ENCODE peak calls at places on chromosomes 3 and 15, in four cellular contexts. One of them, this sample, is unnamed.

GRCh38 chr15:101173233-101174119 is 78.4 kb downstream of the CHSY1 start:
- DNase-seq in AG10803: no peak
- DNase-seq in left ventricle myocardium inferior: no peak
- DNase-seq in brain microvascular endothelial cell: no peak
- DNase-seq in this sample: no peak

GRCh38 chr3:15941958-15942357 is 144.2 kb upstream of the ANKRD28 start:
- DNase-seq in AG10803: peak; percentile 30
- DNase-seq in left ventricle myocardium inferior: no peak
- DNase-seq in brain microvascular endothelial cell: no peak
- DNase-seq in this sample: no peak

GRCh38 chr3:139388961-139389551 is 391 bp downstream of the COPB2 start:
- DNase-seq in AG10803: no peak
- DNase-seq in left ventricle myocardium inferior: no peak
- DNase-seq in brain microvascular endothelial cell: no peak
- DNase-seq in this sample: no peak

GRCh38 chr15:33022629-33023028 is 171.9 kb downstream of the FMN1 start:
- DNase-seq in AG10803: peak; percentile 74
- DNase-seq in left ventricle myocardium inferior: peak; percentile 83
- DNase-seq in brain microvascular endothelial cell: peak; percentile 59
- DNase-seq in this sample: no peak

GRCh38 chr3:114627760-114628159 is 333.9 kb downstream of the TIGIT start:
- DNase-seq in AG10803: peak; percentile 83
- DNase-seq in left ventricle myocardium inferior: peak; percentile 31
- DNase-seq in brain microvascular endothelial cell: no peak
- DNase-seq in this sample: no peak

GRCh38 chr3:23663661-23664186 is 142.0 kb upstream of the UBE2E1 start:
- DNase-seq in AG10803: no peak
- DNase-seq in left ventricle myocardium inferior: no peak
- DNase-seq in brain microvascular endothelial cell: no peak
- DNase-seq in this sample: no peak

GRCh38 chr15:25545017-25545416 is 106.2 kb upstream of the UBE3A start:
- DNase-seq in AG10803: peak; percentile 34
- DNase-seq in left ventricle myocardium inferior: no peak
- DNase-seq in brain microvascular endothelial cell: no peak
- DNase-seq in this sample: peak; percentile 37

GRCh38 chr3:187072102-187072501 is 67.2 kb downstream of the RPL39L start:
- DNase-seq in AG10803: no peak
- DNase-seq in left ventricle myocardium inferior: no peak
- DNase-seq in brain microvascular endothelial cell: no peak
- DNase-seq in this sample: no peak

GRCh38 chr3:69811452-69812401 is 72.5 kb downstream of the MITF start:
- DNase-seq in AG10803: no peak
- DNase-seq in left ventricle myocardium inferior: no peak
- DNase-seq in brain microvascular endothelial cell: no peak
- DNase-seq in this sample: no peak

GRCh38 chr3:113261996-113262665 is 50.8 kb downstream of the BOC start:
- DNase-seq in AG10803: peak; percentile 88
- DNase-seq in left ventricle myocardium inferior: no peak
- DNase-seq in brain microvascular endothelial cell: no peak
- DNase-seq in this sample: no peak

GRCh38 chr3:190210608-190211007 is 89.9 kb upstream of the P3H2 start:
- DNase-seq in AG10803: no peak
- DNase-seq in left ventricle myocardium inferior: no peak
- DNase-seq in brain microvascular endothelial cell: no peak
- DNase-seq in this sample: no peak

GRCh38 chr3:36496734-36497133 is 116.4 kb downstream of the STAC start:
- DNase-seq in AG10803: peak; percentile 95
- DNase-seq in left ventricle myocardium inferior: no peak
- DNase-seq in brain microvascular endothelial cell: no peak
- DNase-seq in this sample: peak; percentile 16

GRCh38 chr15:37789392-37789776 is 145.1 kb upstream of the TMCO5A start:
- DNase-seq in AG10803: no peak
- DNase-seq in left ventricle myocardium inferior: no peak
- DNase-seq in brain microvascular endothelial cell: no peak
- DNase-seq in this sample: no peak

GRCh38 chr15:45719490-45719889 is 84.7 kb downstream of the SQOR start:
- DNase-seq in AG10803: no peak
- DNase-seq in left ventricle myocardium inferior: no peak
- DNase-seq in brain microvascular endothelial cell: peak; percentile 70
- DNase-seq in this sample: no peak

GRCh38 chr3:115930922-115931321 is 307.6 kb downstream of the GAP43 start:
- DNase-seq in AG10803: no peak
- DNase-seq in left ventricle myocardium inferior: no peak
- DNase-seq in brain microvascular endothelial cell: no peak
- DNase-seq in this sample: no peak

GRCh38 chr15:80549191-80549590 is 145.0 kb downstream of the ARNT2 start:
- DNase-seq in AG10803: peak; percentile 85
- DNase-seq in left ventricle myocardium inferior: no peak
- DNase-seq in brain microvascular endothelial cell: no peak
- DNase-seq in this sample: peak; percentile 13

GRCh38 chr3:142723665-142723967 is 218 bp upstream of the TRPC1 start:
- DNase-seq in AG10803: no peak
- DNase-seq in left ventricle myocardium inferior: no peak
- DNase-seq in brain microvascular endothelial cell: no peak
- DNase-seq in this sample: no peak

GRCh38 chr3:142726017-142726416 is 2.2 kb downstream of the TRPC1 start:
- DNase-seq in AG10803: no peak
- DNase-seq in left ventricle myocardium inferior: no peak
- DNase-seq in brain microvascular endothelial cell: no peak
- DNase-seq in this sample: no peak

GRCh38 chr3:142724682-142725351 is 983 bp downstream of the TRPC1 start:
- DNase-seq in AG10803: peak; percentile 23
- DNase-seq in left ventricle myocardium inferior: peak; percentile 39
- DNase-seq in brain microvascular endothelial cell: peak; percentile 5
- DNase-seq in this sample: no peak

GRCh38 chr3:142723968-142724681 is at the start of gene TRPC1:
- DNase-seq in AG10803: peak; percentile 81
- DNase-seq in left ventricle myocardium inferior: peak; percentile 72
- DNase-seq in brain microvascular endothelial cell: peak; percentile 58
- DNase-seq in this sample: no peak

DNA sequence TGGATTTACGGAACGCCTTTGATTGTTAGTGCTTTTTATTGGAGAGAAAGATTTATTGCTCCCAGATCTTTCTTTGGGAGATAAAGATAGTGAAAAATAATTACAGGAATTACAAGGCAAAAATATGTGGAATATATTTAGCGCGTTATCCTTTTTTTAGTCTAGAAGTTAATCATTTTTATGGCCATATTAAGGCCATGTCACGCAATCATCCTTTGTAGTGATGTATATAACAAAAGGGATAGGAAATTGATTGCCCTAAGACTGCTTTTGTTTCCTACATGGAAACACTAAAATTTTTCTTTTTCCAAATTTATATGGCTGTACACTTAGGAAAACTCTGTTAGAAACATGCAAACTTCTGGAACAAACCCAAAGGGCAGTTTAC is 1.5 kb downstream of the TRPC1 start:
- DNase-seq in AG10803: no peak
- DNase-seq in left ventricle myocardium inferior: no peak
- DNase-seq in brain microvascular endothelial cell: no peak
- DNase-seq in this sample: no peak
- H3K4me3 ChIP-seq in AG10803: peak overlapping the region; percentile 76
- H3K4me3 ChIP-seq in left ventricle myocardium inferior: peak overlapping the region; percentile 86
- H3K4me3 ChIP-seq in brain microvascular endothelial cell: peak overlapping the region; percentile 83
- H3K4me3 ChIP-seq in this sample: peak overlapping the region; percentile 65

GRCh38 chr15:92954578-92954977 is 54.5 kb downstream of the CHD2 start:
- DNase-seq in AG10803: no peak
- DNase-seq in left ventricle myocardium inferior: no peak
- DNase-seq in brain microvascular endothelial cell: no peak
- DNase-seq in this sample: no peak
- TF ChIP-seq CTCF in AG10803: peak; percentile 22
- TF ChIP-seq CTCF in left ventricle myocardium inferior: no peak
- TF ChIP-seq CTCF in brain microvascular endothelial cell: peak; percentile 57
- TF ChIP-seq CTCF in this sample: peak; percentile 41

GRCh38 chr3:170421147-170421641 is 2.5 kb downstream of the CLDN11 start:
- DNase-seq in AG10803: peak; percentile 51
- DNase-seq in left ventricle myocardium inferior: peak; percentile 21
- DNase-seq in brain microvascular endothelial cell: no peak
- DNase-seq in this sample: no peak
- H3K4me3 ChIP-seq in AG10803: peak overlapping the region; percentile 92
- H3K4me3 ChIP-seq in left ventricle myocardium inferior: peak overlapping the region; percentile 70
- H3K4me3 ChIP-seq in brain microvascular endothelial cell: peak overlapping the region; percentile 44
- H3K4me3 ChIP-seq in this sample: no peak overlapping the region

DNA sequence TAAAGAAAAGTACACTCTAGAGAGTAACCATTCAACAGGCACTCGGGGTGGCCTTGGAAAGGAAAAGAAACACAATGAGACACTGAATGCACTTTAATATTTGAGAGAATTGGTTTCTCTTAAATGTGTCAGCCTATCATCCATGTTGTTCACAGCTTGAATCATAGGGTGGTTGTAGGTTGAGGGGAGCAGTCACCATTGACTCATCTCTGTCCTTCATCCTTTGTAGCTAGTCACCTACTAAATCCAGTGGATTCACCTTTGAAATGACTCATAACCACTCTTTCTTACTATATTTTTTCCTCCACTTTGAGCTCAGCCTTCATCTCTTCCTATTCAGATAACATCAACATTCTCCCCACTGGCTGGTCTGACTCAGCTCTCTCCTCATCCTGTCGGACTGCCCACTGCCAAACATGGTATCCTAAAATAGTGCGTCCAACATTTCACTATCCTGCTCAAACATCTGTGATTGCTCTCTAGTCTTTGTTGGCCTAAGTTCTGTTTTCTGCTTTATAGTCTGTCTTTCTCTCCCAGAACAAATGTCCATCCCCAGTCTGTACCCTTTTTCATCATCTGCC is 182.7 kb upstream of the GADL1 start:
- DNase-seq in AG10803: peak; percentile 79
- DNase-seq in left ventricle myocardium inferior: no peak
- DNase-seq in brain microvascular endothelial cell: peak; percentile 87
- DNase-seq in this sample: no peak
- TF ChIP-seq CTCF in AG10803: no peak
- TF ChIP-seq CTCF in left ventricle myocardium inferior: no peak
- TF ChIP-seq CTCF in brain microvascular endothelial cell: no peak
- TF ChIP-seq CTCF in this sample: no peak

GRCh38 chr3:42855219-42855546 is 20.5 kb downstream of the CYP8B1 start:
- DNase-seq in AG10803: no peak
- DNase-seq in left ventricle myocardium inferior: no peak
- DNase-seq in brain microvascular endothelial cell: no peak
- DNase-seq in this sample: no peak

GRCh38 chr3:42853739-42854302 is 21.9 kb downstream of the CYP8B1 start:
- DNase-seq in AG10803: no peak
- DNase-seq in left ventricle myocardium inferior: no peak
- DNase-seq in brain microvascular endothelial cell: no peak
- DNase-seq in this sample: no peak

GRCh38 chr3:42856544-42856943 is 19.1 kb downstream of the CYP8B1 start:
- DNase-seq in AG10803: no peak
- DNase-seq in left ventricle myocardium inferior: no peak
- DNase-seq in brain microvascular endothelial cell: no peak
- DNase-seq in this sample: no peak

GRCh38 chr3:42853056-42853455 is 22.6 kb downstream of the CYP8B1 start:
- DNase-seq in AG10803: no peak
- DNase-seq in left ventricle myocardium inferior: no peak
- DNase-seq in brain microvascular endothelial cell: no peak
- DNase-seq in this sample: no peak

GRCh38 chr3:42855547-42856380 is 19.9 kb downstream of the CYP8B1 start:
- DNase-seq in AG10803: no peak
- DNase-seq in left ventricle myocardium inferior: no peak
- DNase-seq in brain microvascular endothelial cell: no peak
- DNase-seq in this sample: no peak
- H3K4me3 ChIP-seq in AG10803: no peak overlapping the region
- H3K4me3 ChIP-seq in left ventricle myocardium inferior: no peak overlapping the region
- H3K4me3 ChIP-seq in brain microvascular endothelial cell: no peak overlapping the region
- H3K4me3 ChIP-seq in this sample: no peak overlapping the region

DNA sequence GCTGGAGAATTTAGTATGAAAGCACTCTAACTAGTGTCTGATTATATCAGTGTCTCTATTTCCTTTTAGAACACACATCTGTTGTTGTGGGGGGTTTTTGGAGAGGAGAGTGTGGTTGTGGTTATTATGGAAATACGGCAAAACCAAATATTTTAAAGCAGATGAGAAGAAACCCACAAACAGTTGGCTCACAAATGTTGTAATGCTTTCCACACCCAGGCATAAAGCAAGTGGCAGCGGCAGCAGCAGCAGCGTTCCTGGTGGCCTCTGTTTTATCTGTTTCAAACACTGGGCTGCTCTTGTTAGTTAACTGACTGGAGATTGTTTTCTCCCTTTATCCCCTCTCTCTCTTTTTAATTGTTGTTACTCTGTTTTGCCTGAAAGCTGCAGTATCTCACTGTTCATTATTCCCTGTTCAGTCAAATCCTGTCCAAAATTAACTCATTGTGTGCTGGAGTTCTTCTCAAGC is 1045.5 kb upstream of the NR2F2 start:
- DNase-seq in AG10803: peak; percentile 90
- DNase-seq in left ventricle myocardium inferior: no peak
- DNase-seq in brain microvascular endothelial cell: no peak
- DNase-seq in this sample: no peak
- TF ChIP-seq CTCF in AG10803: peak; percentile 43
- TF ChIP-seq CTCF in left ventricle myocardium inferior: no peak
- TF ChIP-seq CTCF in brain microvascular endothelial cell: peak; percentile 30
- TF ChIP-seq CTCF in this sample: peak; percentile 35

GRCh38 chr3:111862415-111862814 is 3.4 kb downstream of the PHLDB2 start:
- DNase-seq in AG10803: no peak
- DNase-seq in left ventricle myocardium inferior: no peak
- DNase-seq in brain microvascular endothelial cell: no peak
- DNase-seq in this sample: peak; percentile 52

GRCh38 chr3:111862974-111863373 is 3.9 kb downstream of the PHLDB2 start:
- DNase-seq in AG10803: no peak
- DNase-seq in left ventricle myocardium inferior: no peak
- DNase-seq in brain microvascular endothelial cell: no peak
- DNase-seq in this sample: no peak

GRCh38 chr3:111859974-111860859 is 1.2 kb downstream of the PHLDB2 start:
- DNase-seq in AG10803: peak; percentile 87
- DNase-seq in left ventricle myocardium inferior: peak; percentile 76
- DNase-seq in brain microvascular endothelial cell: peak; percentile 88
- DNase-seq in this sample: peak; percentile 76

GRCh38 chr3:111859061-111859973 is at the start of gene PHLDB2:
- DNase-seq in AG10803: peak; percentile 80
- DNase-seq in left ventricle myocardium inferior: peak; percentile 87
- DNase-seq in brain microvascular endothelial cell: peak; percentile 79
- DNase-seq in this sample: peak; percentile 48

GRCh38 chr3:111861396-111861795 is 2.3 kb downstream of the PHLDB2 start:
- DNase-seq in AG10803: no peak
- DNase-seq in left ventricle myocardium inferior: no peak
- DNase-seq in brain microvascular endothelial cell: peak; percentile 40
- DNase-seq in this sample: no peak
- H3K4me3 ChIP-seq in AG10803: peak overlapping the region; percentile 87
- H3K4me3 ChIP-seq in left ventricle myocardium inferior: peak overlapping the region; percentile 77
- H3K4me3 ChIP-seq in brain microvascular endothelial cell: peak overlapping the region; percentile 73
- H3K4me3 ChIP-seq in this sample: peak overlapping the region; percentile 92

GRCh38 chr3:159448902-159449301 is 539.7 kb upstream of the IL12A start:
- DNase-seq in AG10803: no peak
- DNase-seq in left ventricle myocardium inferior: no peak
- DNase-seq in brain microvascular endothelial cell: no peak
- DNase-seq in this sample: no peak
- TF ChIP-seq CTCF in AG10803: no peak
- TF ChIP-seq CTCF in left ventricle myocardium inferior: no peak
- TF ChIP-seq CTCF in brain microvascular endothelial cell: no peak
- TF ChIP-seq CTCF in this sample: no peak

GRCh38 chr15:38842991-38843610 is 278.5 kb upstream of the RASGRP1 start:
- DNase-seq in AG10803: peak; percentile 81
- DNase-seq in left ventricle myocardium inferior: no peak
- DNase-seq in brain microvascular endothelial cell: no peak
- DNase-seq in this sample: peak; percentile 9

GRCh38 chr15:38846351-38846750 is 281.7 kb upstream of the RASGRP1 start:
- DNase-seq in AG10803: peak; percentile 64
- DNase-seq in left ventricle myocardium inferior: no peak
- DNase-seq in brain microvascular endothelial cell: no peak
- DNase-seq in this sample: no peak

GRCh38 chr15:38844683-38845195 is 280.1 kb upstream of the RASGRP1 start:
- DNase-seq in AG10803: peak; percentile 43
- DNase-seq in left ventricle myocardium inferior: no peak
- DNase-seq in brain microvascular endothelial cell: no peak
- DNase-seq in this sample: no peak

GRCh38 chr15:38843736-38844590 is 279.3 kb upstream of the RASGRP1 start:
- DNase-seq in AG10803: peak; percentile 96
- DNase-seq in left ventricle myocardium inferior: no peak
- DNase-seq in brain microvascular endothelial cell: peak; percentile 61
- DNase-seq in this sample: peak; percentile 17
- H3K4me3 ChIP-seq in AG10803: no peak overlapping the region
- H3K4me3 ChIP-seq in left ventricle myocardium inferior: no peak overlapping the region
- H3K4me3 ChIP-seq in brain microvascular endothelial cell: no peak overlapping the region
- H3K4me3 ChIP-seq in this sample: no peak overlapping the region

This sample was measured in retinal pigment epithelial cell.